ENCODE peak calls at places on chromosome 7, in six cellular contexts. K, O, G, N, M and I are unnamed samples.

GRCh38 chr7:92043637-92044036 is 90.6 kb downstream of the CYP51A1 start:
- DNase-seq in O (no peak), N (no peak), G (no peak), K (no peak), M (no peak), I (no peak)

GRCh38 chr7:107446988-107447387 is 22.9 kb upstream of the GPR22 start:
- DNase-seq in M (no peak), O (no peak), G (no peak), N (peak; percentile 45), K (no peak), I (no peak)

GRCh38 chr7:95621404-95621803 is 25.1 kb upstream of the PDK4 start:
- DNase-seq in N (no peak), K (no peak), G (no peak), M (no peak), O (no peak), I (no peak)

GRCh38 chr7:129513546-129513945 is 11.2 kb downstream of the SMKR1 start:
- DNase-seq in O (no peak), M (no peak), K (no peak), G (no peak), N (no peak), I (no peak)

GRCh38 chr7:46999866-47000265 is 582.0 kb downstream of the TNS3 start:
- DNase-seq in M (no peak), O (no peak), N (no peak), G (no peak), K (no peak), I (no peak)

GRCh38 chr7:73308665-73309214 is at the start of gene NSUN5:
- DNase-seq in K (peak; percentile 91), M (peak; percentile 63), N (peak; percentile 93), O (peak; percentile 90), G (peak; percentile 82), I (peak; percentile 96)

GRCh38 chr7:73307436-73307835 is 1.2 kb downstream of the NSUN5 start:
- DNase-seq in K (no peak), M (no peak), O (no peak), N (no peak), G (no peak), I (no peak)

GRCh38 chr7:46544396-46545008 is 623.4 kb upstream of the IGFBP3 start:
- DNase-seq in K (no peak), G (no peak), M (no peak), N (peak; percentile 9), O (no peak), I (no peak)

GRCh38 chr7:71325151-71325550 is 193.2 kb downstream of the GALNT17 start:
- DNase-seq in G (no peak), N (no peak), O (no peak), K (peak; percentile 21), M (no peak), I (no peak)

GRCh38 chr7:16078076-16078952 is 343.0 kb downstream of the CRPPA start:
- DNase-seq in G (no peak), N (peak; percentile 72), O (no peak), K (no peak), M (peak; percentile 18), I (no peak)

GRCh38 chr7:121083790-121084251 is 95.3 kb downstream of the CPED1 start:
- DNase-seq in K (no peak), G (no peak), O (no peak), M (no peak), N (peak; percentile 59), I (no peak)

GRCh38 chr7:155490697-155491628 is 33.0 kb downstream of the EN2 start:
- DNase-seq in K (peak; percentile 70), M (no peak), G (no peak), O (peak; percentile 87), N (no peak), I (peak; percentile 79)

GRCh38 chr7:134694299-134694698 is 47.6 kb downstream of the BPGM start:
- DNase-seq in O (no peak), G (no peak), M (no peak), K (no peak), N (no peak), I (no peak)

GRCh38 chr7:101880536-101881443 is 63.4 kb downstream of the CUX1 start:
- DNase-seq in M (no peak), K (no peak), O (no peak), N (peak; percentile 18), G (no peak), I (no peak)

GRCh38 chr7:28002638-28003037 is 178.0 kb downstream of the JAZF1 start:
- DNase-seq in M (no peak), K (no peak), O (no peak), N (peak; percentile 35), G (no peak), I (no peak)

GRCh38 chr7:157347217-157347904 is 10.6 kb downstream of the DNAJB6 start:
- DNase-seq in N (peak; percentile 60), G (no peak), K (no peak), O (no peak), M (no peak), I (no peak)

GRCh38 chr7:35487841-35488240 is 207.1 kb downstream of the HERPUD2 start:
- DNase-seq in G (no peak), K (no peak), O (peak; percentile 49), M (no peak), N (no peak), I (no peak)

GRCh38 chr7:14839307-14839706 is 63.2 kb downstream of the DGKB start:
- DNase-seq in M (no peak), O (no peak), N (no peak), G (no peak), K (no peak), I (no peak)

GRCh38 chr7:32092346-32092745 is 22.1 kb upstream of the PDE1C start:
- DNase-seq in G (no peak), N (no peak), K (no peak), M (no peak), O (no peak), I (no peak)

GRCh38 chr7:152989889-152990380 is 230.4 kb downstream of the ACTR3B start:
- DNase-seq in G (no peak), N (no peak), O (no peak), K (no peak), M (no peak), I (no peak)